ENCODE peak calls at places on chromosomes 3 and 15, in ten cellular contexts. X is psoas muscle, F is IMR-90, C is cardiac muscle cell, P is left ventricle myocardium inferior, D is heart right ventricle, H is PC-9, Q is ovary, R is GM23338, B is mesendoderm. E is an unnamed sample. For H3K4me1, the result is how much of the 10 kb centered on the place peaks cover.

GRCh38 chr3:115186351-115187148 is 39.5 kb upstream of the ZBTB20 start:
- DNase-seq in X (no peak), F (no peak), C (no peak), P (no peak), D (no peak), H (no peak), Q (no peak), R (no peak), B (no peak), E (no peak)

GRCh38 chr15:49328941-49329340 is 94.1 kb upstream of the FGF7 start:
- DNase-seq in X (no peak), F (no peak), C (no peak), P (no peak), D (no peak), H (no peak), Q (no peak), R (peak), B (peak), E (no peak)

GRCh38 chr3:8972614-8973013 is 9.3 kb upstream of the RAD18 start:
- DNase-seq in X (no peak), F (peak), C (no peak), P (no peak), D (no peak), H (no peak), Q (no peak), R (no peak), B (peak), E (no peak)

GRCh38 chr15:92878593-92879053 is 21.5 kb upstream of the CHD2 start:
- DNase-seq in X (no peak), F (no peak), C (peak), P (no peak), D (no peak), H (no peak), Q (no peak), R (no peak), B (no peak), E (no peak)

GRCh38 chr3:10366681-10367101 is 45.8 kb upstream of the SEC13 start:
- DNase-seq in X (no peak), F (peak), C (no peak), P (no peak), D (no peak), H (peak), Q (no peak), R (peak), B (peak), E (no peak)

GRCh38 chr3:138729279-138729678 is 105.4 kb downstream of the PIK3CB start:
- DNase-seq in X (no peak), F (no peak), C (no peak), P (no peak), D (no peak), H (no peak), Q (no peak), R (no peak), B (peak), E (no peak)

GRCh38 chr15:63093486-63094205 is 28.0 kb upstream of the LACTB start:
- DNase-seq in X (peak), F (peak), C (peak), P (peak), D (peak), H (peak), Q (peak), R (peak), B (peak), E (peak)

GRCh38 chr3:139354661-139355060 is 10.8 kb downstream of the MRPS22 start:
- DNase-seq in X (no peak), F (no peak), C (no peak), P (no peak), D (no peak), H (no peak), Q (no peak), R (no peak), B (no peak), E (no peak)

GRCh38 chr3:190554197-190554596 is 40.3 kb downstream of the IL1RAP start:
- DNase-seq in X (no peak), F (no peak), C (no peak), P (no peak), D (no peak), H (no peak), Q (no peak), R (peak), B (no peak), E (no peak)

GRCh38 chr3:81419196-81419595 is 342.2 kb downstream of the GBE1 start:
- DNase-seq in X (no peak), F (peak), C (no peak), P (no peak), D (no peak), H (no peak), Q (no peak), R (peak), B (no peak), E (no peak)

GRCh38 chr3:134299185-134299887 is 48.7 kb upstream of the RYK start:
- DNase-seq in X (no peak), F (peak), C (peak), P (no peak), D (no peak), H (no peak), Q (no peak), R (peak), B (peak), E (no peak)

GRCh38 chr3:101229681-101230080 is 90.7 kb downstream of the IMPG2 start:
- DNase-seq in X (no peak), F (no peak), C (no peak), P (no peak), D (no peak), H (no peak), Q (no peak), R (no peak), B (no peak), E (no peak)

GRCh38 chr15:95894407-95894956 is 436.0 kb upstream of the NR2F2 start:
- DNase-seq in X (no peak), F (no peak), C (no peak), P (no peak), D (no peak), H (no peak), Q (no peak), R (no peak), B (no peak), E (no peak)

GRCh38 chr3:177824190-177824786 is 627.0 kb upstream of the TBL1XR1 start:
- DNase-seq in X (peak), F (peak), C (no peak), P (peak), D (peak), H (peak), Q (peak), R (no peak), B (no peak), E (no peak)

GRCh38 chr3:65177879-65178484 is 490.2 kb upstream of the ADAMTS9 start:
- DNase-seq in X (no peak), F (no peak), C (no peak), P (no peak), D (no peak), H (no peak), Q (no peak), R (no peak), B (no peak), E (no peak)

GRCh38 chr3:173586176-173586575 is 188.6 kb downstream of the NLGN1 start:
- DNase-seq in X (no peak), F (peak), C (no peak), P (no peak), D (no peak), H (no peak), Q (no peak), R (no peak), B (no peak), E (no peak)

GRCh38 chr3:71210257-71211002 is 373.1 kb downstream of the FOXP1 start:
- DNase-seq in X (no peak), F (peak), C (peak), P (no peak), D (no peak), H (no peak), Q (no peak), R (no peak), B (peak), E (peak)

GRCh38 chr15:47551559-47551958 is 165.7 kb upstream of the SEMA6D start:
- DNase-seq in X (no peak), F (no peak), C (no peak), P (no peak), D (no peak), H (no peak), Q (no peak), R (no peak), B (no peak), E (no peak)

GRCh38 chr3:115961390-115961789 is 338.1 kb downstream of the GAP43 start:
- DNase-seq in X (no peak), F (no peak), C (no peak), P (no peak), D (no peak), H (no peak), Q (no peak), R (no peak), B (no peak), E (no peak)

GRCh38 chr15:86522721-86523120 is 443.1 kb downstream of the AGBL1 start:
- DNase-seq in X (no peak), F (no peak), C (no peak), P (no peak), D (no peak), H (no peak), Q (no peak), R (no peak), B (no peak), E (no peak)

GRCh38 chr3:122776675-122777074 is 17.0 kb downstream of the HSPBAP1 start:
- DNase-seq in X (no peak), F (no peak), C (no peak), P (no peak), D (no peak), H (no peak), Q (no peak), R (no peak), B (no peak), E (no peak)

GRCh38 chr3:172082269-172082668 is 42.9 kb downstream of the FNDC3B start:
- DNase-seq in X (no peak), F (peak), C (no peak), P (no peak), D (no peak), H (no peak), Q (no peak), R (no peak), B (no peak), E (no peak)

GRCh38 chr15:90291679-90292356 is 26.3 kb downstream of the NGRN start:
- DNase-seq in X (no peak), F (no peak), C (peak), P (no peak), D (no peak), H (peak), Q (no peak), R (peak), B (peak), E (no peak)

GRCh38 chr15:56763082-56763481 is 29.8 kb upstream of the ZNF280D start:
- DNase-seq in X (no peak), F (no peak), C (no peak), P (no peak), D (no peak), H (no peak), Q (no peak), R (no peak), B (no peak), E (no peak)

GRCh38 chr3:8990266-8991215 is 27.3 kb upstream of the RAD18 start:
- DNase-seq in X (no peak), F (peak), C (no peak), P (no peak), D (no peak), H (no peak), Q (no peak), R (no peak), B (no peak), E (no peak)

GRCh38 chr3:122826315-122826714 is 31.4 kb downstream of the SLC49A4 start:
- DNase-seq in X (no peak), F (no peak), C (no peak), P (no peak), D (no peak), H (no peak), Q (no peak), R (no peak), B (no peak), E (no peak)

GRCh38 chr3:127590282-127590592 is 296 bp downstream of the TPRA1 start:
- DNase-seq in X (no peak), F (no peak), C (no peak), P (peak), D (no peak), H (no peak), Q (no peak), R (peak), B (no peak), E (peak)

DNA sequence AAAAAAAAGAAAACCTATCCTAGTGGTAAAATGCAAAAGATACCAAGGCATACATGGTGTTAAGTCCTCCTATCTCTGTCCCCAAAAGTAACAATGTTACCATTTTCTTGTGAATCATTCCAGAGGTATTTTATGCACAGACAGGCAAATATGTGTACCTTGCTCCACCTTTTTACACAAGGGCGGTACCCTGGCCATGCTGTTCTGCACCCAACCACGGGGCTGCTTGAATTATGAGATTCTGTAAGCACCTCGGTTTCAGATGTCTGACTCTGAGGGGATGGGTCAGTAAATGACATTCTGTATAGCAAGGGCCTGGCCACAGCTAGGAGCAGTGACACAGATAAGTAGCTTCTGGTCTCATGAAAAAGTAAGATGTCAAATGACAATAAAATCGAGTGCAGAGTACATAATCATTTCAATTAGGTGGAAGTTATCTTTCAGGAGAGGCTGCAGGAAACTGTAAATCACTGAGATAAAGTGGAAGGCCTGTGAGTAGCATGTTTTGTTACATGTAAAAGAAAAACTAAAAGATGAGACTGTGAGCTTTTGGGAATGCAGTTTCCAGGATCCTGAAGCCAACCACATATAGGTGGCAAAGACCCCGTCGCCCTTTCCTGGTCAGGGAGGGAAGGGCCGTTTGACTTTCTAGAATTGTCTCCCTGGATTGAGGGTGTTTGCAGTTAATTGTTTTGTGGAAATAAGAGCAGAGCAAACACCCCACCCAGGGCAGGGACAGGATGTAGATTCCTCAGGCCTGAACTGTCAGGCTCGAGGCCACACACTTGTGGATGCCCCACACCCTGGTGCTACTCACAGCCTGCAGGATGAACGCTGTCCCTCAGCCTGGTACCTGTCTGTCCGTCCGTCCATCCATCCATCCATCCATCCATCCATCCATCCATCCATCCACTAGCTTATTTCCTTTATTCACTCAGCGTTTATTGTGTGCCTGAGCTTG is 30.2 kb upstream of the FLNB start:
- DNase-seq in X (no peak), F (no peak), C (no peak), P (no peak), D (no peak), H (peak), Q (no peak), R (no peak), B (no peak), E (no peak)
- H3K4me1 ChIP-seq in X (under half), F (under half), C (under half), P (under half), D (under half), H (half or more), Q (under half), R (under half), B (under half), E (under half)

GRCh38 chr15:64096486-64097431 is 977 bp downstream of the SNX1 start:
- DNase-seq in X (no peak), F (peak), C (peak), P (no peak), D (no peak), H (no peak), Q (peak), R (peak), B (peak), E (peak)
- H3K4me1 ChIP-seq in X (half or more), F (under half), C (under half), P (half or more), D (half or more), H (under half), Q (under half), R (under half), B (under half), E (half or more)

DNA sequence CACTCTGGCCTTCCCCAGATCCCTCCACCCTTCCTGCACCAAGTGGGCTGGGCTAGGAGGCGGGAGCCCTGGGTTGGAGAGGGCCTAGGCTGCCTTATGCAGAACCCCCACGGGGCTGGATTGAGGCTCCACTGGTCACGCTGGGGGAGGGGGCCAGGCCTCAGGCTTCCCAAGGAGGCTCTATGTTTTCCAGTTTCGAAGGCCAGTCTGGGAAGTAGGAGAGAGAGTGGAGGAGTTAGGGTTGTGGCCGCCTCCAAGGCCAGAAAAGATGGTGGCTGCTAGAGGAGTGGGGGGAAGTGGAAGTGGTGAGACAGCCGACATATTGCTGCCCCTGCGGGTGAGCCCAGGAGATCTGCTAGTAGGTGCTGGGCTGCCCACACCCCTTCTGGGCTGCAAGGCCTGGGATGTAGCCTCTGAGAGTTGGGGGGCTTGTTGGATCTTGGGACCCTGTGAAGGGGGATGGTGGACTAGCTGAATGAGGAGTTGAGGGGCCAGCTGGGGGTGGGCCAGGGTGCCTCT is 1.2 kb downstream of the GNAI2 start:
- DNase-seq in X (no peak), F (no peak), C (peak), P (no peak), D (peak), H (peak), Q (no peak), R (peak), B (peak), E (peak)
- H3K4me1 ChIP-seq in X (under half), F (under half), C (under half), P (half or more), D (under half), H (under half), Q (under half), R (half or more), B (under half), E (half or more)

GRCh38 chr3:12393894-12394293 is 90.4 kb upstream of the TSEN2 start:
- DNase-seq in X (no peak), F (peak), C (no peak), P (no peak), D (no peak), H (no peak), Q (no peak), R (no peak), B (no peak), E (no peak)

GRCh38 chr3:12394516-12395271 is 89.6 kb upstream of the TSEN2 start:
- DNase-seq in X (no peak), F (no peak), C (no peak), P (no peak), D (no peak), H (no peak), Q (no peak), R (no peak), B (no peak), E (no peak)

GRCh38 chr3:12395349-12396012 is 88.8 kb upstream of the TSEN2 start:
- DNase-seq in X (no peak), F (peak), C (no peak), P (no peak), D (no peak), H (no peak), Q (no peak), R (no peak), B (no peak), E (no peak)

GRCh38 chr3:12399226-12399625 is 85.1 kb upstream of the TSEN2 start:
- DNase-seq in X (no peak), F (no peak), C (no peak), P (no peak), D (no peak), H (no peak), Q (no peak), R (no peak), B (no peak), E (no peak)

DNA sequence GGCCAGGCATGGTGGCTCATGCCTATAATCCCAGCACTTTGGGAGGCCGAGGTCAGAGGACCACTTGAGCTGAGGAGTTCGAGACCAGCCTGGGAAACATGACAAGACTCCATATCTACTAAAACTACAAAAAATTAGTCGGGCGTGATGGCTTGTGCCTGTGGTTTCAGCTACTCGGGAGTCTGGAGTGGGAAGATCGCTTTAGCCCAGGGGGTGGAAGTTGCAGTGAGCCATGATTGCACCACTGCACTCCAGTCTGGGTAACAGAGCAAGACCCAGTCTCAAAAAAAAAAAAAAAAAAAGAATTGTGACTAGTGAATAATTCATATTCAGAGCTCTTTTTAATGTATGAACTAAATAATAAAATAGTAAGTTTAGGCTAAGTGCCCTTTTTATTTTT is 87.8 kb upstream of the TSEN2 start:
- DNase-seq in X (no peak), F (no peak), C (no peak), P (no peak), D (no peak), H (no peak), Q (no peak), R (no peak), B (no peak), E (no peak)
- H3K4me1 ChIP-seq in X (under half), F (under half), C (under half), P (under half), D (under half), H (under half), Q (under half), R (under half), B (under half), E (under half)

GRCh38 chr3:149406244-149406752 is 28.8 kb upstream of the TM4SF1 start:
- DNase-seq in X (no peak), F (no peak), C (no peak), P (no peak), D (no peak), H (no peak), Q (no peak), R (no peak), B (no peak), E (no peak)
- H3K4me1 ChIP-seq in X (under half), F (under half), C (under half), P (under half), D (under half), H (under half), Q (under half), R (under half), B (under half), E (under half)

GRCh38 chr3:112127522-112128494 is 5.2 kb downstream of the GCSAM start:
- DNase-seq in X (no peak), F (no peak), C (no peak), P (no peak), D (no peak), H (no peak), Q (no peak), R (no peak), B (peak), E (no peak)
- H3K4me1 ChIP-seq in X (under half), F (under half), C (half or more), P (under half), D (under half), H (under half), Q (under half), R (under half), B (under half), E (under half)